ENCODE peak calls at places on chromosomes 13 and 19, in seven cellular contexts. T, I, F, U, C, H and N are unnamed samples.
A peak's percentile ranks its signal among the peaks of the same experiment; 100 is the strongest.

GRCh38 chr13:31209172-31209818 is 9.5 kb downstream of the B3GLCT start:
- DNase-seq in C (no peak), T (peak; percentile 22), U (no peak), F (peak; percentile 36), H (peak; percentile 46), I (peak; percentile 70), N (peak; percentile 66)

GRCh38 chr13:106922384-106922783 is 354.4 kb upstream of the ARGLU1 start:
- DNase-seq in T (no peak), H (no peak), I (no peak), C (no peak), U (no peak), F (no peak), N (no peak)

GRCh38 chr19:15115080-15115479 is 7.9 kb downstream of the SYDE1 start:
- DNase-seq in I (peak; percentile 77), F (peak; percentile 68), T (peak; percentile 39), U (no peak), C (peak; percentile 45), H (peak; percentile 85), N (peak; percentile 90)

GRCh38 chr13:62525652-62526051 is 1110.0 kb upstream of the PCDH20 start:
- DNase-seq in F (no peak), I (no peak), H (no peak), U (no peak), C (no peak), T (no peak), N (no peak)

GRCh38 chr13:106393776-106394175 is 141.7 kb downstream of the EFNB2 start:
- DNase-seq in T (no peak), C (no peak), F (peak; percentile 43), U (no peak), H (no peak), I (no peak), N (no peak)

GRCh38 chr19:13997637-13997962 is 8.5 kb downstream of the RFX1 start:
- DNase-seq in I (no peak), C (no peak), H (no peak), F (no peak), T (no peak), U (no peak), N (peak; percentile 20)

GRCh38 chr19:11325544-11325943 is 13.9 kb downstream of the RAB3D start:
- DNase-seq in T (no peak), C (no peak), F (no peak), I (no peak), U (no peak), H (no peak), N (no peak)

GRCh38 chr13:103634066-103634465 is 567.8 kb upstream of the SLC10A2 start:
- DNase-seq in C (no peak), F (no peak), T (no peak), U (no peak), I (no peak), H (no peak), N (no peak)

GRCh38 chr19:32372726-32373613 is 27.6 kb downstream of the ZNF507 start:
- DNase-seq in C (no peak), H (no peak), U (no peak), I (no peak), T (no peak), F (no peak), N (no peak)

GRCh38 chr13:114009590-114010400 is 35.9 kb upstream of the C13orf46 start:
- DNase-seq in U (peak; percentile 62), H (no peak), I (no peak), F (no peak), C (no peak), T (no peak), N (no peak)

GRCh38 chr13:94710081-94710809 is 2.1 kb downstream of the SOX21 start:
- DNase-seq in F (no peak), T (no peak), H (no peak), U (no peak), I (no peak), C (no peak), N (no peak)

GRCh38 chr13:35208587-35208986 is 266.5 kb downstream of the NBEA start:
- DNase-seq in I (no peak), T (no peak), C (no peak), U (no peak), F (no peak), H (no peak), N (no peak)

GRCh38 chr19:3034845-3035541 is 5.9 kb upstream of the TLE2 start:
- DNase-seq in I (peak; percentile 59), C (no peak), F (peak; percentile 35), U (peak; percentile 80), H (peak; percentile 57), T (peak; percentile 50), N (no peak)

GRCh38 chr13:41065098-41065497 is 3.8 kb downstream of the WBP4 start:
- DNase-seq in H (no peak), C (no peak), F (peak; percentile 92), I (no peak), T (no peak), U (no peak), N (no peak)

GRCh38 chr13:53198017-53198416 is 169.4 kb downstream of the OLFM4 start:
- DNase-seq in H (no peak), I (no peak), U (no peak), F (no peak), T (no peak), C (no peak), N (no peak)

GRCh38 chr13:68428292-68428691 is 1198.2 kb upstream of the PCDH9 start:
- DNase-seq in C (no peak), T (no peak), U (no peak), H (no peak), F (no peak), I (no peak), N (no peak)

GRCh38 chr19:15885167-15885566 is 12.7 kb downstream of the CYP4F2 start:
- DNase-seq in T (no peak), U (no peak), C (no peak), I (no peak), F (no peak), H (no peak), N (no peak)

GRCh38 chr19:40253611-40254092 is 27.2 kb upstream of the CCNP start:
- DNase-seq in F (no peak), U (no peak), H (no peak), T (no peak), C (no peak), I (no peak), N (no peak)

GRCh38 chr13:27955192-27955591 is 13.9 kb downstream of the CDX2 start:
- DNase-seq in F (no peak), T (no peak), H (no peak), U (no peak), I (no peak), C (no peak), N (no peak)

GRCh38 chr19:35270381-35270811 is 1.6 kb downstream of the USF2 start:
- DNase-seq in C (no peak), H (no peak), F (no peak), U (no peak), I (no peak), T (no peak), N (peak; percentile 65)

GRCh38 chr19:28486934-28487333 is 726.0 kb downstream of the UQCRFS1 start:
- DNase-seq in I (no peak), H (no peak), C (no peak), T (no peak), F (no peak), U (no peak), N (no peak)

GRCh38 chr13:30806784-30807183 is 71.4 kb downstream of the ALOX5AP start:
- DNase-seq in F (peak; percentile 88), U (no peak), T (no peak), C (no peak), I (no peak), H (no peak), N (no peak)

GRCh38 chr19:50820549-50821247 is 2.9 kb downstream of the KLK1 start:
- DNase-seq in U (no peak), H (no peak), I (no peak), C (no peak), F (no peak), T (peak; percentile 90), N (no peak)

GRCh38 chr13:59099182-59099950 is 1064.4 kb downstream of the DIAPH3 start:
- DNase-seq in F (peak; percentile 69), T (no peak), U (no peak), I (no peak), H (no peak), C (no peak), N (no peak)

GRCh38 chr19:35931161-35931873 is 4.9 kb upstream of the LRFN3 start:
- DNase-seq in F (peak; percentile 99), C (peak; percentile 98), T (peak; percentile 99), H (peak; percentile 99), U (peak; percentile 99), I (peak; percentile 99), N (peak; percentile 99)

GRCh38 chr19:10654610-10655456 is 687 bp downstream of the ILF3 start:
- DNase-seq in I (peak; percentile 61), H (peak; percentile 64), C (no peak), T (peak; percentile 50), U (peak; percentile 86), F (no peak), N (peak; percentile 77)

GRCh38 chr13:20128459-20128927 is 32.4 kb downstream of the GJA3 start:
- DNase-seq in H (peak; percentile 27), T (peak; percentile 59), C (no peak), F (no peak), I (no peak), U (no peak), N (no peak)

GRCh38 chr19:45774765-45775164 is 5.7 kb upstream of the SIX5 start:
- DNase-seq in H (no peak), U (no peak), I (no peak), C (no peak), F (no peak), T (no peak), N (no peak)
- H3K27ac ChIP-seq in H (no peak overlapping the region), U (no peak overlapping the region), I (no peak overlapping the region), C (no peak overlapping the region), F (no peak overlapping the region), T (peak overlapping the region; percentile 12), N (no peak overlapping the region)

GRCh38 chr19:4518345-4519171 is at the start of gene PLIN4:
- DNase-seq in F (peak; percentile 38), I (peak; percentile 89), C (no peak), H (no peak), T (peak; percentile 41), U (no peak), N (peak; percentile 92)
- H3K4me3 ChIP-seq in F (no peak within 1 kb of the TSS), I (peak within 1 kb of the TSS; percentile 37), C (no peak within 1 kb of the TSS), H (no peak within 1 kb of the TSS), T (no peak within 1 kb of the TSS), U (no peak within 1 kb of the TSS), N (peak within 1 kb of the TSS; percentile 75)

GRCh38 chr19:56120371-56121179 is 520 bp downstream of the ZNF787 start:
- DNase-seq in I (peak; percentile 76), H (peak; percentile 93), T (peak; percentile 86), U (peak; percentile 88), C (peak; percentile 28), F (peak; percentile 71), N (peak; percentile 94)
- TF ChIP-seq POLR2A in I (no peak), H (peak; percentile 59), T (peak; percentile 65), U (no peak), C (no peak), F (peak; percentile 68), N (peak; percentile 19)

DNA sequence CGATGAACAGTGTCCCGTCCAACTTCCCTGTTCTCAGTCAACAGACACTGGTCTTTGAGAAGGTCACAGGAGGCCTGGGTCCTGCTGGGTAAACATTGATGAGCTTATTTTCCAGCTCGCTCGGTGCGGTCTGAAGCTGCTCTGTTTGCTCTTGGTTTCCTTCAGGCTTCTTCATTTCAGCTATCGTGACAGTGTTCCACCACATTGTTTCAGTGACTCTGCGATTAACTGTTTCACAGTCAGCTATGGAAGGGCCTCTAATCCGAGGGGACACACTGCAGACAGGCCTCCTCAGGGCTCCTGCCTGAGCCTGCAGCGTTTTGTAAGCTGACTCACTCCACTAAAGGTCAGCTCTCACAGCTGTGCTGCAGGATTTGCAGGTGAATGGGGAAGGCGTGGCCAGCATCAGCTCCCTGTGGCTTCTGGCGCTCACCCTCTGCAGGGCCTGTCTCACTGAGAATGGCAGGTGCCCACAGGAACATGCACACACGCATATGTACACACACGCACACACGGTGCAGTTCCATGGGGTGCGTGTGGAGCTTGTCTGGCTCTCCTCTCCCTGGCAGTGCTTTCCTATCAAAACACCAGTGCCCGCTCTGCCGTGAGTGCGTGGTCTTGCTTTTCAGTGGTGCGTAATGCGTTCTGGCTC is 62.9 kb upstream of the MCF2L start:
- DNase-seq in I (no peak), C (no peak), U (no peak), T (no peak), H (no peak), F (no peak), N (no peak)
- H3K27ac ChIP-seq in I (no peak overlapping the region), C (no peak overlapping the region), U (peak overlapping the region; percentile 13), T (no peak overlapping the region), H (no peak overlapping the region), F (no peak overlapping the region), N (no peak overlapping the region)